ENCODE peak calls at places on chromosome 2, in ten cellular contexts. R is astrocyte of the cerebellum, O is Calu3, I is GM04504, T is IMR-90, L is endothelial cell, Q is small intestine, X is heart right ventricle, M is suprapubic skin, K is NCI-H1048. G is an unnamed sample.

GRCh38 chr2:145488571-145488970 is 968.7 kb upstream of the ZEB2 start:
- DNase-seq in R (no peak), O (no peak), I (no peak), T (no peak), L (no peak), Q (no peak), X (no peak), M (no peak), K (no peak), G (no peak)

GRCh38 chr2:148989882-148990493 is 48.5 kb upstream of the LYPD6B start:
- DNase-seq in R (peak; percentile 80), O (peak; percentile 65), I (peak; percentile 64), T (peak; percentile 80), L (peak; percentile 46), Q (peak; percentile 65), X (peak; percentile 72), M (no peak), K (peak; percentile 43), G (peak; percentile 34)

GRCh38 chr2:171814883-171815282 is 79.2 kb downstream of the SLC25A12 start:
- DNase-seq in R (no peak), O (no peak), I (no peak), T (no peak), L (no peak), Q (no peak), X (no peak), M (no peak), K (no peak), G (no peak)

GRCh38 chr2:191713837-191714236 is 35.9 kb downstream of the NABP1 start:
- DNase-seq in R (no peak), O (peak; percentile 48), I (no peak), T (no peak), L (no peak), Q (no peak), X (no peak), M (no peak), K (no peak), G (no peak)

GRCh38 chr2:28359222-28360065 is 33.2 kb upstream of the FOSL2 start:
- DNase-seq in R (peak; percentile 70), O (peak; percentile 81), I (no peak), T (peak; percentile 66), L (no peak), Q (peak; percentile 87), X (peak; percentile 38), M (no peak), K (no peak), G (peak; percentile 61)

GRCh38 chr2:70861774-70862644 is 26.4 kb upstream of the CD207 start:
- DNase-seq in R (peak; percentile 56), O (peak; percentile 85), I (peak; percentile 50), T (peak; percentile 62), L (peak; percentile 96), Q (peak; percentile 68), X (peak; percentile 84), M (peak; percentile 86), K (peak; percentile 10), G (peak; percentile 75)

GRCh38 chr2:158837645-158838044 is 42.5 kb downstream of the DAPL1 start:
- DNase-seq in R (no peak), O (no peak), I (no peak), T (no peak), L (no peak), Q (no peak), X (no peak), M (no peak), K (no peak), G (no peak)

GRCh38 chr2:74250189-74250631 is 51.8 kb downstream of the MTHFD2 start:
- DNase-seq in R (peak; percentile 16), O (peak; percentile 54), I (peak; percentile 6), T (peak; percentile 40), L (peak; percentile 46), Q (peak; percentile 56), X (peak; percentile 25), M (no peak), K (no peak), G (peak; percentile 50)

GRCh38 chr2:128729051-128729450 is 410.4 kb upstream of the HS6ST1 start:
- DNase-seq in R (no peak), O (no peak), I (no peak), T (no peak), L (no peak), Q (no peak), X (no peak), M (no peak), K (no peak), G (no peak)

GRCh38 chr2:239554761-239555565 is 154.1 kb upstream of the HDAC4 start:
- DNase-seq in R (no peak), O (no peak), I (no peak), T (no peak), L (no peak), Q (no peak), X (no peak), M (peak; percentile 38), K (no peak), G (no peak)